ENCODE peak calls at places on chromosomes 12 and 14, in seven cellular contexts. O, A, U, X, P, S and I are unnamed samples.

GRCh38 chr14:79638647-79639266 is 572.5 kb downstream of the DIO2 start:
- DNase-seq in O (no peak), A (no peak), U (no peak), X (peak; percentile 4), P (no peak), S (no peak), I (no peak)

GRCh38 chr12:22850185-22850584 is 225.2 kb downstream of the ETNK1 start:
- DNase-seq in O (no peak), A (no peak), U (no peak), X (no peak), P (no peak), S (no peak), I (no peak)

GRCh38 chr12:57698414-57698813 is 4.5 kb downstream of the OS9 start:
- DNase-seq in O (no peak), A (no peak), U (no peak), X (no peak), P (no peak), S (no peak), I (no peak)

GRCh38 chr12:41302979-41303403 is 114.9 kb downstream of the PDZRN4 start:
- DNase-seq in O (no peak), A (no peak), U (no peak), X (no peak), P (no peak), S (no peak), I (no peak)

GRCh38 chr12:64670856-64671639 is 60.8 kb downstream of the RASSF3 start:
- DNase-seq in O (no peak), A (no peak), U (peak; percentile 72), X (no peak), P (no peak), S (no peak), I (no peak)

GRCh38 chr14:86838363-86838762 is 1154.6 kb downstream of the GALC start:
- DNase-seq in O (no peak), A (no peak), U (peak; percentile 31), X (no peak), P (no peak), S (no peak), I (no peak)

GRCh38 chr12:78403136-78403535 is 461.4 kb upstream of the SYT1 start:
- DNase-seq in O (no peak), A (no peak), U (peak; percentile 23), X (no peak), P (peak; percentile 16), S (no peak), I (no peak)

GRCh38 chr12:89244536-89244935 is 107.8 kb downstream of the DUSP6 start:
- DNase-seq in O (no peak), A (no peak), U (peak; percentile 66), X (no peak), P (no peak), S (peak; percentile 65), I (peak; percentile 61)

GRCh38 chr12:8065991-8066594 is at the start of gene C3AR1:
- DNase-seq in O (no peak), A (no peak), U (peak; percentile 69), X (no peak), P (peak; percentile 41), S (peak; percentile 68), I (peak; percentile 59)

GRCh38 chr14:80653951-80654350 is 287.6 kb downstream of the CEP128 start:
- DNase-seq in O (no peak), A (no peak), U (no peak), X (no peak), P (no peak), S (no peak), I (no peak)

GRCh38 chr14:35883677-35884293 is 57.6 kb downstream of the BRMS1L start:
- DNase-seq in O (no peak), A (no peak), U (peak; percentile 49), X (no peak), P (no peak), S (peak; percentile 32), I (no peak)

GRCh38 chr12:39532448-39532847 is 87.2 kb downstream of the ABCD2 start:
- DNase-seq in O (no peak), A (no peak), U (no peak), X (no peak), P (no peak), S (no peak), I (no peak)

GRCh38 chr12:5072326-5072725 is 28.6 kb downstream of the KCNA5 start:
- DNase-seq in O (no peak), A (no peak), U (no peak), X (no peak), P (no peak), S (no peak), I (no peak)

GRCh38 chr12:27781680-27782079 is 1.6 kb upstream of the MANSC4 start:
- DNase-seq in O (no peak), A (no peak), U (peak; percentile 67), X (no peak), P (no peak), S (no peak), I (no peak)

GRCh38 chr12:6605425-6606330 is 1.5 kb downstream of the CHD4 start:
- DNase-seq in O (no peak), A (no peak), U (peak; percentile 35), X (no peak), P (no peak), S (peak; percentile 62), I (peak; percentile 52)

GRCh38 chr12:79020106-79020505 is 155.5 kb downstream of the SYT1 start:
- DNase-seq in O (no peak), A (no peak), U (peak; percentile 1), X (no peak), P (no peak), S (no peak), I (no peak)

GRCh38 chr14:91774138-91775096 is 42.5 kb upstream of the CATSPERB start:
- DNase-seq in O (no peak), A (no peak), U (no peak), X (no peak), P (no peak), S (no peak), I (no peak)

GRCh38 chr14:99391671-99392070 is 89.0 kb downstream of the SETD3 start:
- DNase-seq in O (no peak), A (no peak), U (peak; percentile 7), X (no peak), P (no peak), S (no peak), I (no peak)

GRCh38 chr14:66359500-66359899 is 126.7 kb upstream of the CCDC196 start:
- DNase-seq in O (no peak), A (peak; percentile 50), U (peak; percentile 81), X (no peak), P (peak; percentile 19), S (peak; percentile 58), I (peak; percentile 7)

GRCh38 chr14:20626274-20626673 is 15.2 kb downstream of the OR6S1 start:
- DNase-seq in O (no peak), A (no peak), U (no peak), X (no peak), P (no peak), S (no peak), I (no peak)
- H3K4me3 ChIP-seq in O (no peak overlapping the region), A (peak overlapping the region; percentile 42), U (no peak overlapping the region), X (no peak overlapping the region), P (peak overlapping the region; percentile 34), S (peak overlapping the region; percentile 46), I (no peak overlapping the region)

GRCh38 chr12:14390449-14390848 is 25.0 kb downstream of the ATF7IP start:
- DNase-seq in O (no peak), A (no peak), U (no peak), X (no peak), P (no peak), S (no peak), I (no peak)

GRCh38 chr12:14384783-14385638 is 19.5 kb downstream of the ATF7IP start:
- DNase-seq in O (no peak), A (peak; percentile 87), U (peak; percentile 96), X (peak; percentile 56), P (peak; percentile 90), S (peak; percentile 83), I (peak; percentile 33)

GRCh38 chr12:14390885-14391530 is 25.5 kb downstream of the ATF7IP start:
- DNase-seq in O (no peak), A (no peak), U (no peak), X (no peak), P (no peak), S (peak; percentile 31), I (no peak)

GRCh38 chr12:14387472-14387871 is 22.0 kb downstream of the ATF7IP start:
- DNase-seq in O (no peak), A (no peak), U (no peak), X (no peak), P (no peak), S (no peak), I (no peak)
- H3K4me3 ChIP-seq in O (no peak overlapping the region), A (no peak overlapping the region), U (no peak overlapping the region), X (peak overlapping the region; percentile 53), P (no peak overlapping the region), S (peak overlapping the region; percentile 16), I (peak overlapping the region; percentile 93)

DNA sequence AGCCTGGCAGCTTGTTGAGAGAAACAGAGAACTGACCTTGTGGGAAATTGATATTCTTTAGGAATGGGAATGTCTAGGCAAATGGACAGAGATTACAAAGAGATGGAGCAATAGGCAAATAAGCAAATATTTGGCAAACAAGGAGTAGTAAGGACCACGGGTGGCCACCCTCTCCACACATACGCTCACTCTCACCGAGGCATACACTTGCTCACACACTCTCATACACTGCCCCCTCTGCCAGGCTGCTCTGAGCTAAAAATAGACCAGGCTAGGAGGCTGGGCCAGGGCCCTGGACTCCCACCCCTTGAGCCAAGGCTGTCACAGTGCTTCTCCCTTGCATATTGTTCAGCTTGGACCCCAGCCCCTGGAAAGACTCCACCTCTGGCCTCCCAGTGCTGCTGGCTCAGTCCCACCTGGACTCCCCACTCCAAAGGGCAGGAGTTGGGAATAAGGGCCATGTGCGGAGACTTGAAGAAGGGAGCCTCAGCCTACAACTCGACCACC is 1.1 kb downstream of the PPP1R1A start:
- DNase-seq in O (no peak), A (no peak), U (no peak), X (peak; percentile 62), P (no peak), S (no peak), I (no peak)
- H3K4me3 ChIP-seq in O (no peak overlapping the region), A (no peak overlapping the region), U (no peak overlapping the region), X (peak overlapping the region; percentile 83), P (no peak overlapping the region), S (no peak overlapping the region), I (no peak overlapping the region)

GRCh38 chr14:52589646-52590045 is 37.0 kb downstream of the GPR137C start:
- DNase-seq in O (no peak), A (no peak), U (no peak), X (no peak), P (no peak), S (no peak), I (no peak)
- H3K4me3 ChIP-seq in O (no peak overlapping the region), A (no peak overlapping the region), U (no peak overlapping the region), X (no peak overlapping the region), P (no peak overlapping the region), S (no peak overlapping the region), I (no peak overlapping the region)

GRCh38 chr12:121294151-121294889 is 2.2 kb downstream of the CAMKK2 start:
- DNase-seq in O (no peak), A (no peak), U (no peak), X (no peak), P (no peak), S (no peak), I (no peak)
- H3K4me3 ChIP-seq in O (no peak overlapping the region), A (no peak overlapping the region), U (no peak overlapping the region), X (no peak overlapping the region), P (no peak overlapping the region), S (no peak overlapping the region), I (no peak overlapping the region)

GRCh38 chr12:13197526-13198141 is 1.1 kb downstream of the EMP1 start:
- DNase-seq in O (no peak), A (no peak), U (peak; percentile 76), X (peak; percentile 38), P (no peak), S (no peak), I (no peak)
- H3K4me3 ChIP-seq in O (no peak overlapping the region), A (peak overlapping the region; percentile 92), U (peak overlapping the region; percentile 84), X (peak overlapping the region; percentile 67), P (peak overlapping the region; percentile 84), S (no peak overlapping the region), I (no peak overlapping the region)